ENCODE peak calls at places on chromosomes 6 and 20, in six cellular contexts. One of them, this sample, is unnamed.
A peak's percentile ranks its signal among the peaks of the same experiment; 100 is the strongest.

GRCh38 chr20:33445881-33446615 is 2.5 kb upstream of the SNTA1 start:
- DNase-seq in left ventricle myocardium inferior: no peak
- DNase-seq in suprapubic skin: no peak
- DNase-seq in tibial nerve: no peak
- DNase-seq in cardiac muscle cell: no peak
- DNase-seq in heart right ventricle: no peak
- DNase-seq in this sample: no peak

GRCh38 chr20:23874747-23875146 is 4.8 kb downstream of the CST5 start:
- DNase-seq in left ventricle myocardium inferior: no peak
- DNase-seq in suprapubic skin: no peak
- DNase-seq in tibial nerve: no peak
- DNase-seq in cardiac muscle cell: no peak
- DNase-seq in heart right ventricle: no peak
- DNase-seq in this sample: no peak

GRCh38 chr6:33314943-33315752 is 1.3 kb upstream of the TAPBP start:
- DNase-seq in left ventricle myocardium inferior: peak; percentile 54
- DNase-seq in suprapubic skin: no peak
- DNase-seq in tibial nerve: no peak
- DNase-seq in cardiac muscle cell: no peak
- DNase-seq in heart right ventricle: peak; percentile 54
- DNase-seq in this sample: no peak

GRCh38 chr6:47180633-47181032 is 129.1 kb downstream of the TNFRSF21 start:
- DNase-seq in left ventricle myocardium inferior: no peak
- DNase-seq in suprapubic skin: no peak
- DNase-seq in tibial nerve: no peak
- DNase-seq in cardiac muscle cell: no peak
- DNase-seq in heart right ventricle: no peak
- DNase-seq in this sample: no peak

GRCh38 chr20:61588356-61589054 is 336.4 kb downstream of the CDH4 start:
- DNase-seq in left ventricle myocardium inferior: no peak
- DNase-seq in suprapubic skin: no peak
- DNase-seq in tibial nerve: no peak
- DNase-seq in cardiac muscle cell: no peak
- DNase-seq in heart right ventricle: no peak
- DNase-seq in this sample: peak; percentile 20

GRCh38 chr20:54204063-54204462 is 3.8 kb upstream of the PFDN4 start:
- DNase-seq in left ventricle myocardium inferior: no peak
- DNase-seq in suprapubic skin: no peak
- DNase-seq in tibial nerve: no peak
- DNase-seq in cardiac muscle cell: no peak
- DNase-seq in heart right ventricle: no peak
- DNase-seq in this sample: no peak

GRCh38 chr6:64680446-64680845 is 1026.6 kb downstream of the EYS start:
- DNase-seq in left ventricle myocardium inferior: no peak
- DNase-seq in suprapubic skin: no peak
- DNase-seq in tibial nerve: no peak
- DNase-seq in cardiac muscle cell: no peak
- DNase-seq in heart right ventricle: no peak
- DNase-seq in this sample: peak; percentile 29

GRCh38 chr20:46139908-46140482 is 21.9 kb downstream of the CD40 start:
- DNase-seq in left ventricle myocardium inferior: no peak
- DNase-seq in suprapubic skin: no peak
- DNase-seq in tibial nerve: no peak
- DNase-seq in cardiac muscle cell: no peak
- DNase-seq in heart right ventricle: no peak
- DNase-seq in this sample: no peak

GRCh38 chr20:63495771-63496403 is 3.0 kb downstream of the EEF1A2 start:
- DNase-seq in left ventricle myocardium inferior: peak; percentile 65
- DNase-seq in suprapubic skin: no peak
- DNase-seq in tibial nerve: peak; percentile 65
- DNase-seq in cardiac muscle cell: peak; percentile 82
- DNase-seq in heart right ventricle: peak; percentile 67
- DNase-seq in this sample: no peak

GRCh38 chr6:40334496-40334895 is 252.7 kb downstream of the LRFN2 start:
- DNase-seq in left ventricle myocardium inferior: no peak
- DNase-seq in suprapubic skin: no peak
- DNase-seq in tibial nerve: no peak
- DNase-seq in cardiac muscle cell: peak; percentile 24
- DNase-seq in heart right ventricle: no peak
- DNase-seq in this sample: no peak

GRCh38 chr6:55916188-55916587 is 40.8 kb upstream of the BMP5 start:
- DNase-seq in left ventricle myocardium inferior: no peak
- DNase-seq in suprapubic skin: no peak
- DNase-seq in tibial nerve: no peak
- DNase-seq in cardiac muscle cell: no peak
- DNase-seq in heart right ventricle: no peak
- DNase-seq in this sample: peak; percentile 29

GRCh38 chr20:40265872-40266533 is 423.0 kb downstream of the MAFB start:
- DNase-seq in left ventricle myocardium inferior: no peak
- DNase-seq in suprapubic skin: no peak
- DNase-seq in tibial nerve: no peak
- DNase-seq in cardiac muscle cell: peak; percentile 45
- DNase-seq in heart right ventricle: peak; percentile 15
- DNase-seq in this sample: no peak

GRCh38 chr6:55802259-55802658 is 73.1 kb downstream of the BMP5 start:
- DNase-seq in left ventricle myocardium inferior: no peak
- DNase-seq in suprapubic skin: no peak
- DNase-seq in tibial nerve: no peak
- DNase-seq in cardiac muscle cell: no peak
- DNase-seq in heart right ventricle: no peak
- DNase-seq in this sample: no peak

GRCh38 chr6:34746104-34746846 is 11.0 kb upstream of the SNRPC start:
- DNase-seq in left ventricle myocardium inferior: no peak
- DNase-seq in suprapubic skin: no peak
- DNase-seq in tibial nerve: no peak
- DNase-seq in cardiac muscle cell: no peak
- DNase-seq in heart right ventricle: no peak
- DNase-seq in this sample: no peak

GRCh38 chr20:36562724-36563123 is 10.7 kb upstream of the TGIF2 start:
- DNase-seq in left ventricle myocardium inferior: no peak
- DNase-seq in suprapubic skin: no peak
- DNase-seq in tibial nerve: no peak
- DNase-seq in cardiac muscle cell: no peak
- DNase-seq in heart right ventricle: no peak
- DNase-seq in this sample: no peak

GRCh38 chr20:47854687-47855212 is 69.5 kb upstream of the SULF2 start:
- DNase-seq in left ventricle myocardium inferior: no peak
- DNase-seq in suprapubic skin: no peak
- DNase-seq in tibial nerve: no peak
- DNase-seq in cardiac muscle cell: peak; percentile 16
- DNase-seq in heart right ventricle: no peak
- DNase-seq in this sample: no peak

GRCh38 chr6:107646776-107647438 is 157.0 kb downstream of the SOBP start:
- DNase-seq in left ventricle myocardium inferior: no peak
- DNase-seq in suprapubic skin: no peak
- DNase-seq in tibial nerve: no peak
- DNase-seq in cardiac muscle cell: no peak
- DNase-seq in heart right ventricle: no peak
- DNase-seq in this sample: no peak

GRCh38 chr6:152863618-152864326 is 113.2 kb downstream of the VIP start:
- DNase-seq in left ventricle myocardium inferior: peak; percentile 16
- DNase-seq in suprapubic skin: no peak
- DNase-seq in tibial nerve: peak; percentile 91
- DNase-seq in cardiac muscle cell: peak; percentile 83
- DNase-seq in heart right ventricle: peak; percentile 73
- DNase-seq in this sample: peak; percentile 78

GRCh38 chr20:1773816-1774215 is 116.2 kb upstream of the SIRPG start:
- DNase-seq in left ventricle myocardium inferior: no peak
- DNase-seq in suprapubic skin: no peak
- DNase-seq in tibial nerve: no peak
- DNase-seq in cardiac muscle cell: no peak
- DNase-seq in heart right ventricle: no peak
- DNase-seq in this sample: no peak

GRCh38 chr6:13175759-13176158 is 152.6 kb downstream of the TBC1D7 start:
- DNase-seq in left ventricle myocardium inferior: no peak
- DNase-seq in suprapubic skin: no peak
- DNase-seq in tibial nerve: no peak
- DNase-seq in cardiac muscle cell: no peak
- DNase-seq in heart right ventricle: no peak
- DNase-seq in this sample: no peak

GRCh38 chr20:31841928-31842327 is 3.5 kb downstream of the FOXS1 start:
- DNase-seq in left ventricle myocardium inferior: no peak
- DNase-seq in suprapubic skin: no peak
- DNase-seq in tibial nerve: no peak
- DNase-seq in cardiac muscle cell: no peak
- DNase-seq in heart right ventricle: no peak
- DNase-seq in this sample: peak; percentile 53

GRCh38 chr6:139239137-139239536 is 52.7 kb downstream of the TXLNB start:
- DNase-seq in left ventricle myocardium inferior: no peak
- DNase-seq in suprapubic skin: no peak
- DNase-seq in tibial nerve: no peak
- DNase-seq in cardiac muscle cell: no peak
- DNase-seq in heart right ventricle: no peak
- DNase-seq in this sample: no peak

GRCh38 chr6:139235666-139236065 is 56.1 kb downstream of the TXLNB start:
- DNase-seq in left ventricle myocardium inferior: no peak
- DNase-seq in suprapubic skin: no peak
- DNase-seq in tibial nerve: no peak
- DNase-seq in cardiac muscle cell: no peak
- DNase-seq in heart right ventricle: no peak
- DNase-seq in this sample: no peak

GRCh38 chr6:139231206-139231605 is 60.6 kb downstream of the TXLNB start:
- DNase-seq in left ventricle myocardium inferior: no peak
- DNase-seq in suprapubic skin: no peak
- DNase-seq in tibial nerve: no peak
- DNase-seq in cardiac muscle cell: no peak
- DNase-seq in heart right ventricle: no peak
- DNase-seq in this sample: no peak

GRCh38 chr6:139240161-139241010 is 51.4 kb downstream of the TXLNB start:
- DNase-seq in left ventricle myocardium inferior: no peak
- DNase-seq in suprapubic skin: no peak
- DNase-seq in tibial nerve: no peak
- DNase-seq in cardiac muscle cell: no peak
- DNase-seq in heart right ventricle: no peak
- DNase-seq in this sample: peak; percentile 62

GRCh38 chr6:139236105-139236504 is 55.7 kb downstream of the TXLNB start:
- DNase-seq in left ventricle myocardium inferior: no peak
- DNase-seq in suprapubic skin: no peak
- DNase-seq in tibial nerve: no peak
- DNase-seq in cardiac muscle cell: no peak
- DNase-seq in heart right ventricle: no peak
- DNase-seq in this sample: no peak
- TF ChIP-seq CTCF in left ventricle myocardium inferior: no peak
- TF ChIP-seq CTCF in suprapubic skin: no peak
- TF ChIP-seq CTCF in tibial nerve: no peak
- TF ChIP-seq CTCF in cardiac muscle cell: no peak
- TF ChIP-seq CTCF in heart right ventricle: no peak
- TF ChIP-seq CTCF in this sample: no peak

DNA sequence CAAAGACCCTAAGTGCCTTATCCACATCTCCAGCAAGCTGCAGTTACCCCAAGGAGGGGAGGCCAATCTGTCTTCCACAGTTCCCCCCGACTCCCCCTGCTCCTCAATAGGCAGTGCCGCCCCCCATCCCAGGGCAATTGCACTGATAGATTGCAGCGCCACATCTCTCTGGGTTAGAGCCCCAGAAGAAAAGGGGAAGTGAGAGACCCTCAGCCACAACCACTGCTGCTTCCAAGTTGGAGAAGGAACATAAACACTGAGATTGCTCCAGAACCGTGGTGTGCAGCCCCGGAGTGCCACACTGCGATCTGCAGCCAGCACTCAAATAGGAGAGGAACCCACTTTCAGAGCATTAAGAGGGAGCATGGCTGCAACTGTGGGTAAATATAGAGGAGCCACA is 101.5 kb downstream of the RWDD2A start:
- DNase-seq in left ventricle myocardium inferior: no peak
- DNase-seq in suprapubic skin: no peak
- DNase-seq in tibial nerve: no peak
- DNase-seq in cardiac muscle cell: no peak
- DNase-seq in heart right ventricle: no peak
- DNase-seq in this sample: no peak
- H3K4me3 ChIP-seq in left ventricle myocardium inferior: no peak overlapping the region
- H3K4me3 ChIP-seq in suprapubic skin: no peak overlapping the region
- H3K4me3 ChIP-seq in tibial nerve: no peak overlapping the region
- H3K4me3 ChIP-seq in cardiac muscle cell: no peak overlapping the region
- H3K4me3 ChIP-seq in heart right ventricle: no peak overlapping the region
- H3K4me3 ChIP-seq in this sample: no peak overlapping the region

GRCh38 chr6:126529605-126530004 is 189.7 kb downstream of the CENPW start:
- DNase-seq in left ventricle myocardium inferior: no peak
- DNase-seq in suprapubic skin: no peak
- DNase-seq in tibial nerve: no peak
- DNase-seq in cardiac muscle cell: no peak
- DNase-seq in heart right ventricle: no peak
- DNase-seq in this sample: no peak
- TF ChIP-seq CTCF in left ventricle myocardium inferior: no peak
- TF ChIP-seq CTCF in suprapubic skin: no peak
- TF ChIP-seq CTCF in tibial nerve: no peak
- TF ChIP-seq CTCF in cardiac muscle cell: no peak
- TF ChIP-seq CTCF in heart right ventricle: no peak
- TF ChIP-seq CTCF in this sample: no peak

GRCh38 chr6:81937296-81937937 is 184.9 kb upstream of the TENT5A start:
- DNase-seq in left ventricle myocardium inferior: no peak
- DNase-seq in suprapubic skin: no peak
- DNase-seq in tibial nerve: no peak
- DNase-seq in cardiac muscle cell: no peak
- DNase-seq in heart right ventricle: no peak
- DNase-seq in this sample: no peak

GRCh38 chr6:81939774-81940165 is 187.3 kb upstream of the TENT5A start:
- DNase-seq in left ventricle myocardium inferior: no peak
- DNase-seq in suprapubic skin: no peak
- DNase-seq in tibial nerve: no peak
- DNase-seq in cardiac muscle cell: no peak
- DNase-seq in heart right ventricle: no peak
- DNase-seq in this sample: no peak

GRCh38 chr6:81940451-81940850 is 188.0 kb upstream of the TENT5A start:
- DNase-seq in left ventricle myocardium inferior: no peak
- DNase-seq in suprapubic skin: no peak
- DNase-seq in tibial nerve: no peak
- DNase-seq in cardiac muscle cell: no peak
- DNase-seq in heart right ventricle: no peak
- DNase-seq in this sample: no peak

GRCh38 chr6:81938014-81938761 is 185.7 kb upstream of the TENT5A start:
- DNase-seq in left ventricle myocardium inferior: no peak
- DNase-seq in suprapubic skin: no peak
- DNase-seq in tibial nerve: no peak
- DNase-seq in cardiac muscle cell: no peak
- DNase-seq in heart right ventricle: no peak
- DNase-seq in this sample: peak; percentile 86

DNA sequence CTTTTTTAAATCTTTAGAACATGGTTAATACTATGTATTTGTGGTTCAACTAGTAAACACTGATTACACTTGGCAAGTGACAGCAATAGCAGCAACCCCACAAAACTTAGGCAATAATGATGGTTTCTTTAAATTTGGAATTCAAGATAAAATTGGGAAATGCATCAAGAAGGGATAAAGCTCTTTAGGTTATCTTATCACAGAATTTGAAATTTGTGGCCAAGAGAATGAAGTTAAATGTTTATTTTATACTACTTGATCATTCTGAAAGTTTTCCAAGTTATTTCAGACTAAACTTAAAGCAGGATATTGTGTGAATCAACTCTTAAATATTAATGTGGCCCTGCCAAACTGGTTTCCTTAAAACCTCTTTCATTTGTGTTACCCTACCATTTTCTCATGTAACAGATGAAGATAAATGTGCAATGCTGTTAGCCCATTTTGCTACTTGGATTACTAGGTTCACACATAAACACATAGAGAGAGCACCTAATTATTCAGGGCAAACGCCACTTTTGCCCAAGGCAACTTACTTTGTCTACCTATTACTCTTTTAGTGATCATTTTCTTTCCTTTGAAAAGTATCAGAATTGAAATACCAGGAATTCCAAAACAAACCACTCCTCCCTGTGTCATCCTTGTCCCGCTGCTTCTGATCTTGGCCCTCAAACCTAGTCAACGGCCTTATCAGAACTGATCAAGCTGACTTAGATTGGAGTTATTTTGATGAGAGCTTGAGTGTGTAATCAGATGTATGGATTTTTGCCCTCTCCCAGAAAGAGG is 186.7 kb upstream of the TENT5A start:
- DNase-seq in left ventricle myocardium inferior: no peak
- DNase-seq in suprapubic skin: no peak
- DNase-seq in tibial nerve: no peak
- DNase-seq in cardiac muscle cell: no peak
- DNase-seq in heart right ventricle: no peak
- DNase-seq in this sample: peak; percentile 32
- H3K4me3 ChIP-seq in left ventricle myocardium inferior: no peak overlapping the region
- H3K4me3 ChIP-seq in suprapubic skin: no peak overlapping the region
- H3K4me3 ChIP-seq in tibial nerve: no peak overlapping the region
- H3K4me3 ChIP-seq in cardiac muscle cell: no peak overlapping the region
- H3K4me3 ChIP-seq in heart right ventricle: no peak overlapping the region
- H3K4me3 ChIP-seq in this sample: no peak overlapping the region

This sample was measured in astrocyte of the cerebellum.